ENCODE peak calls at places on chromosomes 3 and 15, in nine cellular contexts. I is HCT116, F is Panc1, O is A549, U is GM23338, M is HepG2, H is SK-N-SH, D is K562, Z is GM12878. Q is an unnamed sample.
A peak's percentile ranks its signal among the peaks of the same experiment; 100 is the strongest.

GRCh38 chr3:195879416-195880036 is 28.8 kb downstream of the TNK2 start:
- DNase-seq in F (no peak), D (no peak), U (no peak), O (no peak), H (no peak), Z (no peak), M (no peak), I (no peak), Q (no peak)

GRCh38 chr15:69751575-69751974 is 299.0 kb downstream of the RPLP1 start:
- DNase-seq in D (no peak), O (no peak), U (no peak), M (no peak), I (no peak), H (no peak), F (no peak), Z (peak; percentile 45), Q (no peak)

GRCh38 chr3:52240059-52240885 is 1.3 kb upstream of the TWF2 start:
- DNase-seq in M (peak; percentile 59), F (no peak), Z (no peak), U (peak; percentile 72), I (peak; percentile 67), H (peak; percentile 82), O (no peak), D (peak; percentile 33), Q (peak; percentile 83)

GRCh38 chr3:61162965-61163364 is 88.3 kb downstream of the FHIT start:
- DNase-seq in M (no peak), F (no peak), H (no peak), U (no peak), D (no peak), O (no peak), I (no peak), Z (no peak), Q (no peak)

GRCh38 chr3:182673336-182673735 is 120.0 kb upstream of the ATP11B start:
- DNase-seq in F (no peak), U (no peak), H (no peak), Z (no peak), O (no peak), M (no peak), I (no peak), D (no peak), Q (no peak)

GRCh38 chr15:59373215-59373614 is 544 bp upstream of the MYO1E start:
- DNase-seq in F (no peak), Z (no peak), O (no peak), D (no peak), M (no peak), H (no peak), I (no peak), U (no peak), Q (no peak)

GRCh38 chr3:184145120-184145524 is 10.0 kb downstream of the EIF2B5 start:
- DNase-seq in D (peak; percentile 38), M (peak; percentile 49), I (no peak), O (peak; percentile 53), Z (no peak), F (no peak), U (peak; percentile 80), H (peak; percentile 59), Q (peak; percentile 31)

GRCh38 chr3:68819361-68819760 is 113.0 kb downstream of the TAFA4 start:
- DNase-seq in Z (no peak), U (no peak), I (no peak), O (no peak), M (no peak), F (no peak), D (no peak), H (no peak), Q (no peak)

GRCh38 chr3:3998140-3998977 is 199.1 kb downstream of the LRRN1 start:
- DNase-seq in I (peak; percentile 2), F (peak; percentile 36), M (peak; percentile 52), D (peak; percentile 28), U (peak; percentile 86), Z (peak; percentile 11), O (no peak), H (peak; percentile 38), Q (peak; percentile 15)

GRCh38 chr3:182485306-182485705 is 308.0 kb upstream of the ATP11B start:
- DNase-seq in M (no peak), H (no peak), F (no peak), I (no peak), O (no peak), D (no peak), U (no peak), Z (no peak), Q (no peak)

GRCh38 chr15:80436511-80437307 is 32.5 kb downstream of the ARNT2 start:
- DNase-seq in U (no peak), O (peak; percentile 89), M (peak; percentile 32), H (no peak), Z (no peak), D (no peak), F (peak; percentile 42), I (peak; percentile 70), Q (no peak)

GRCh38 chr3:81302045-81302444 is 459.4 kb downstream of the GBE1 start:
- DNase-seq in U (peak; percentile 65), M (peak; percentile 48), H (peak; percentile 77), D (peak; percentile 35), Z (no peak), I (peak; percentile 13), O (peak; percentile 45), F (peak; percentile 4), Q (peak; percentile 5)

GRCh38 chr3:5784656-5785055 is 597.1 kb downstream of the EDEM1 start:
- DNase-seq in D (no peak), U (no peak), O (no peak), H (no peak), Z (no peak), M (no peak), I (no peak), F (no peak), Q (no peak)

GRCh38 chr3:160401301-160402095 is 2.0 kb downstream of the SMC4 start:
- DNase-seq in H (no peak), M (peak; percentile 29), O (no peak), U (no peak), Z (no peak), D (no peak), I (no peak), F (no peak), Q (no peak)

GRCh38 chr15:29920515-29920914 is 98.2 kb upstream of the TJP1 start:
- DNase-seq in M (no peak), Z (no peak), H (no peak), I (peak; percentile 68), O (peak; percentile 73), F (no peak), D (no peak), U (peak; percentile 28), Q (no peak)

GRCh38 chr3:23240386-23240785 is 37.3 kb downstream of the UBE2E2 start:
- DNase-seq in I (no peak), F (no peak), D (no peak), U (no peak), H (no peak), M (no peak), Z (no peak), O (no peak), Q (no peak)
- TF ChIP-seq CTCF in I (no peak), F (no peak), D (no peak), U (no peak), H (no peak), M (no peak), Z (no peak), O (no peak), Q (no peak)

GRCh38 chr3:123244128-123244527 is 42.4 kb downstream of the SEC22A start:
- DNase-seq in F (no peak), M (no peak), U (no peak), H (no peak), I (no peak), D (peak; percentile 8), Z (no peak), O (no peak), Q (no peak)
- TF ChIP-seq REST in F (no peak), M (no peak), U (no peak), H (no peak), I (no peak), D (no peak), Z (no peak), O (no peak), Q (no peak)

GRCh38 chr3:19226516-19226915 is 78.2 kb downstream of the KCNH8 start:
- DNase-seq in Z (no peak), O (no peak), H (no peak), I (no peak), D (no peak), U (peak; percentile 16), M (no peak), F (no peak), Q (no peak)

GRCh38 chr3:19231792-19232461 is 83.6 kb downstream of the KCNH8 start:
- DNase-seq in H (no peak), M (no peak), F (no peak), U (no peak), D (no peak), O (no peak), I (no peak), Z (no peak), Q (no peak)

GRCh38 chr3:19232566-19232965 is 84.3 kb downstream of the KCNH8 start:
- DNase-seq in O (no peak), D (no peak), Z (no peak), M (no peak), I (no peak), F (no peak), H (no peak), U (no peak), Q (no peak)

DNA sequence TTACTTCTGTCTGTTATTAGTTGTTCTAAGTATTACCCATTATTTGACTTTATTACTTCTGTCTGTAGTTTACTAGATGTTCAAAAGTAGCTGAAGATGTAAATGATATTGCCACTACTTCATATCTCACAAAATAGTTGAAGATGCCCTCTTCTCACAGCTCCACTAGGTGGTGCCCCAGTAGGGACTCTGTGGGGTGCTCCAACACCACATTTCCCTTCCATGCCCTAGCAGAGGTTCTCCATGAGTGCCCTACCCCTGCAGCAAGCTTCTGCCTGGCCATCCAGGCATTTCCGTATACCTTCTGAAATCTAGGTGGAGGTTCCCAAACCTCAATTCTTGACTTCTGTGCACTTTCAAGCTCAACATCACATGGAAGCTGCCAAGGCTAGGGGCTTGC is 80.8 kb downstream of the KCNH8 start:
- DNase-seq in Z (no peak), F (no peak), I (no peak), H (no peak), U (no peak), D (no peak), O (no peak), M (no peak), Q (no peak)
- TF ChIP-seq CTCF in Z (peak; percentile 16), F (no peak), I (no peak), H (peak; percentile 10), U (peak; percentile 52), D (no peak), O (no peak), M (peak; percentile 4), Q (no peak)

GRCh38 chr15:36469567-36469966 is 109.9 kb upstream of the CDIN1 start:
- DNase-seq in H (no peak), Z (no peak), M (no peak), F (no peak), D (no peak), I (no peak), U (no peak), O (no peak), Q (no peak)
- TF ChIP-seq REST in H (no peak), Z (no peak), M (no peak), F (no peak), D (no peak), I (no peak), U (no peak), O (no peak), Q (no peak)